ENCODE peak calls at places on chromosomes 12 and 14, in four cellular contexts. One of them, this sample, is unnamed.

GRCh38 chr12:47984331-47984801 is 19.9 kb downstream of the COL2A1 start:
- DNase-seq in activated gamma-delta T cell treated with Interleukin-2 at 50 U/mL for 16 hours: no peak
- DNase-seq in adrenal gland: no peak
- DNase-seq in EL: no peak
- DNase-seq in this sample: no peak

GRCh38 chr12:105036937-105037649 is 47.2 kb downstream of the ALDH1L2 start:
- DNase-seq in adrenal gland: no peak
- DNase-seq in EL: no peak
- DNase-seq in activated gamma-delta T cell treated with Interleukin-2 at 50 U/mL for 16 hours: no peak
- DNase-seq in this sample: no peak

GRCh38 chr14:25237845-25238244 is 187.9 kb upstream of the STXBP6 start:
- DNase-seq in EL: peak; percentile 31
- DNase-seq in adrenal gland: no peak
- DNase-seq in activated gamma-delta T cell treated with Interleukin-2 at 50 U/mL for 16 hours: no peak
- DNase-seq in this sample: peak; percentile 28

GRCh38 chr14:75070383-75070782 is 942 bp downstream of the ZC2HC1C start:
- DNase-seq in activated gamma-delta T cell treated with Interleukin-2 at 50 U/mL for 16 hours: no peak
- DNase-seq in EL: no peak
- DNase-seq in adrenal gland: no peak
- DNase-seq in this sample: no peak

GRCh38 chr12:105482976-105483375 is 152.5 kb downstream of the C12orf75 start:
- DNase-seq in adrenal gland: no peak
- DNase-seq in activated gamma-delta T cell treated with Interleukin-2 at 50 U/mL for 16 hours: no peak
- DNase-seq in EL: no peak
- DNase-seq in this sample: no peak

GRCh38 chr14:70919774-70920173 is 12.5 kb downstream of the PCNX1 start:
- DNase-seq in EL: peak; percentile 65
- DNase-seq in adrenal gland: no peak
- DNase-seq in activated gamma-delta T cell treated with Interleukin-2 at 50 U/mL for 16 hours: no peak
- DNase-seq in this sample: no peak

GRCh38 chr12:57718641-57719528 is 19.7 kb downstream of the AGAP2 start:
- DNase-seq in activated gamma-delta T cell treated with Interleukin-2 at 50 U/mL for 16 hours: no peak
- DNase-seq in adrenal gland: no peak
- DNase-seq in EL: no peak
- DNase-seq in this sample: no peak

GRCh38 chr12:10392394-10392930 is 2.6 kb upstream of the KLRK1 start:
- DNase-seq in EL: peak; percentile 90
- DNase-seq in adrenal gland: peak; percentile 52
- DNase-seq in activated gamma-delta T cell treated with Interleukin-2 at 50 U/mL for 16 hours: peak; percentile 52
- DNase-seq in this sample: no peak

GRCh38 chr12:80838708-80839107 is 99.0 kb downstream of the LIN7A start:
- DNase-seq in adrenal gland: no peak
- DNase-seq in EL: no peak
- DNase-seq in activated gamma-delta T cell treated with Interleukin-2 at 50 U/mL for 16 hours: no peak
- DNase-seq in this sample: no peak

GRCh38 chr12:8590842-8591545 is 21.7 kb downstream of the AICDA start:
- DNase-seq in activated gamma-delta T cell treated with Interleukin-2 at 50 U/mL for 16 hours: no peak
- DNase-seq in adrenal gland: no peak
- DNase-seq in EL: no peak
- DNase-seq in this sample: no peak

GRCh38 chr12:94815958-94816357 is 165.6 kb upstream of the TMCC3 start:
- DNase-seq in adrenal gland: no peak
- DNase-seq in EL: no peak
- DNase-seq in activated gamma-delta T cell treated with Interleukin-2 at 50 U/mL for 16 hours: no peak
- DNase-seq in this sample: no peak

GRCh38 chr12:43028826-43029225 is 439.3 kb upstream of the PRICKLE1 start:
- DNase-seq in EL: peak; percentile 5
- DNase-seq in adrenal gland: no peak
- DNase-seq in activated gamma-delta T cell treated with Interleukin-2 at 50 U/mL for 16 hours: no peak
- DNase-seq in this sample: no peak

GRCh38 chr14:25150401-25150800 is 100.5 kb upstream of the STXBP6 start:
- DNase-seq in EL: peak; percentile 30
- DNase-seq in activated gamma-delta T cell treated with Interleukin-2 at 50 U/mL for 16 hours: no peak
- DNase-seq in adrenal gland: no peak
- DNase-seq in this sample: no peak

GRCh38 chr12:3149505-3150307 is 72.5 kb downstream of the TSPAN9 start:
- DNase-seq in adrenal gland: no peak
- DNase-seq in EL: no peak
- DNase-seq in activated gamma-delta T cell treated with Interleukin-2 at 50 U/mL for 16 hours: no peak
- DNase-seq in this sample: no peak

GRCh38 chr12:57008113-57008687 is 1.9 kb upstream of the ZBTB39 start:
- DNase-seq in activated gamma-delta T cell treated with Interleukin-2 at 50 U/mL for 16 hours: no peak
- DNase-seq in adrenal gland: no peak
- DNase-seq in EL: peak; percentile 67
- DNase-seq in this sample: no peak